ENCODE peak calls at places on chromosome 6, in nine cellular contexts. Y, M, X, Q, A, P, Z, R and I are unnamed samples.

GRCh38 chr6:103273048-103273447 is 1586.7 kb downstream of the HACE1 start:
- DNase-seq in Y (no peak), M (peak), X (no peak), Q (no peak), A (peak), P (peak), Z (no peak), R (no peak), I (no peak)

GRCh38 chr6:87333591-87334181 is 4.6 kb upstream of the GJB7 start:
- DNase-seq in Y (no peak), M (no peak), X (peak), Q (peak), A (no peak), P (peak), Z (no peak), R (no peak), I (no peak)

GRCh38 chr6:136766274-136766673 is 26.0 kb downstream of the MAP3K5 start:
- DNase-seq in Y (no peak), M (no peak), X (no peak), Q (no peak), A (no peak), P (no peak), Z (no peak), R (no peak), I (no peak)

GRCh38 chr6:155493694-155494143 is 38.1 kb upstream of the NOX3 start:
- DNase-seq in Y (peak), M (no peak), X (peak), Q (peak), A (no peak), P (peak), Z (no peak), R (peak), I (peak)

GRCh38 chr6:18488526-18489270 is 101.5 kb downstream of the RNF144B start:
- DNase-seq in Y (peak), M (no peak), X (no peak), Q (no peak), A (no peak), P (no peak), Z (no peak), R (no peak), I (no peak)

GRCh38 chr6:38378801-38379200 is 260.9 kb downstream of the BTBD9 start:
- DNase-seq in Y (no peak), M (no peak), X (no peak), Q (no peak), A (no peak), P (no peak), Z (no peak), R (no peak), I (no peak)

GRCh38 chr6:125250511-125250910 is 51.3 kb downstream of the HDDC2 start:
- DNase-seq in Y (no peak), M (no peak), X (no peak), Q (no peak), A (no peak), P (no peak), Z (no peak), R (no peak), I (no peak)

GRCh38 chr6:33607784-33608161 is 13.3 kb upstream of the ITPR3 start:
- DNase-seq in Y (no peak), M (no peak), X (no peak), Q (no peak), A (peak), P (no peak), Z (peak), R (peak), I (no peak)

GRCh38 chr6:14038636-14039035 is 78.9 kb upstream of the CD83 start:
- DNase-seq in Y (peak), M (no peak), X (peak), Q (no peak), A (no peak), P (peak), Z (no peak), R (no peak), I (no peak)

GRCh38 chr6:32439708-32440214 is at the start of gene HLA-DRA:
- DNase-seq in Y (peak), M (peak), X (peak), Q (peak), A (peak), P (peak), Z (peak), R (no peak), I (no peak)

GRCh38 chr6:28910901-28911680 is 12.7 kb downstream of the TRIM27 start:
- DNase-seq in Y (no peak), M (no peak), X (peak), Q (no peak), A (no peak), P (peak), Z (no peak), R (no peak), I (no peak)

GRCh38 chr6:21595265-21595950 is 1.9 kb downstream of the SOX4 start:
- DNase-seq in Y (peak), M (no peak), X (peak), Q (no peak), A (peak), P (peak), Z (peak), R (peak), I (no peak)

GRCh38 chr6:22512716-22513452 is 56.5 kb upstream of the HDGFL1 start:
- DNase-seq in Y (peak), M (no peak), X (peak), Q (no peak), A (no peak), P (peak), Z (peak), R (no peak), I (no peak)

GRCh38 chr6:45986746-45987274 is 28.9 kb downstream of the CLIC5 start:
- DNase-seq in Y (no peak), M (no peak), X (no peak), Q (no peak), A (no peak), P (no peak), Z (peak), R (no peak), I (no peak)

GRCh38 chr6:108714774-108715414 is 133.3 kb upstream of the ARMC2 start:
- DNase-seq in Y (no peak), M (no peak), X (peak), Q (no peak), A (no peak), P (no peak), Z (no peak), R (no peak), I (no peak)

GRCh38 chr6:635233-635632 is 21.7 kb downstream of the HUS1B start:
- DNase-seq in Y (no peak), M (no peak), X (no peak), Q (no peak), A (no peak), P (no peak), Z (no peak), R (no peak), I (no peak)

GRCh38 chr6:1952726-1953360 is 292.6 kb downstream of the GMDS start:
- DNase-seq in Y (peak), M (no peak), X (peak), Q (peak), A (no peak), P (peak), Z (peak), R (no peak), I (no peak)
- TF ChIP-seq CTCF in Y (no peak), M (no peak), X (peak), Q (no peak), A (no peak), P (no peak), Z (peak), R (no peak), I (no peak)

GRCh38 chr6:90573624-90574023 is 13.2 kb downstream of the MAP3K7 start:
- DNase-seq in Y (no peak), M (no peak), X (no peak), Q (no peak), A (no peak), P (no peak), Z (no peak), R (no peak), I (no peak)

GRCh38 chr6:90575267-90575666 is 11.6 kb downstream of the MAP3K7 start:
- DNase-seq in Y (no peak), M (no peak), X (no peak), Q (no peak), A (no peak), P (no peak), Z (no peak), R (no peak), I (no peak)

GRCh38 chr6:90569223-90569622 is 17.6 kb downstream of the MAP3K7 start:
- DNase-seq in Y (no peak), M (no peak), X (no peak), Q (no peak), A (no peak), P (no peak), Z (no peak), R (no peak), I (no peak)

GRCh38 chr6:90578894-90579549 is 7.8 kb downstream of the MAP3K7 start:
- DNase-seq in Y (no peak), M (no peak), X (no peak), Q (no peak), A (no peak), P (no peak), Z (no peak), R (no peak), I (no peak)

GRCh38 chr6:90574610-90575009 is 12.3 kb downstream of the MAP3K7 start:
- DNase-seq in Y (peak), M (no peak), X (peak), Q (no peak), A (no peak), P (peak), Z (no peak), R (no peak), I (no peak)
- TF ChIP-seq CTCF in Y (peak), M (peak), X (peak), Q (no peak), A (peak), P (no peak), Z (peak), R (no peak), I (peak)

GRCh38 chr6:12311106-12311505 is 20.9 kb downstream of the EDN1 start:
- DNase-seq in Y (no peak), M (no peak), X (no peak), Q (no peak), A (no peak), P (no peak), Z (no peak), R (no peak), I (no peak)
- TF ChIP-seq CTCF in Y (no peak), M (peak), X (no peak), Q (no peak), A (no peak), P (peak), Z (peak), R (no peak), I (no peak)

DNA sequence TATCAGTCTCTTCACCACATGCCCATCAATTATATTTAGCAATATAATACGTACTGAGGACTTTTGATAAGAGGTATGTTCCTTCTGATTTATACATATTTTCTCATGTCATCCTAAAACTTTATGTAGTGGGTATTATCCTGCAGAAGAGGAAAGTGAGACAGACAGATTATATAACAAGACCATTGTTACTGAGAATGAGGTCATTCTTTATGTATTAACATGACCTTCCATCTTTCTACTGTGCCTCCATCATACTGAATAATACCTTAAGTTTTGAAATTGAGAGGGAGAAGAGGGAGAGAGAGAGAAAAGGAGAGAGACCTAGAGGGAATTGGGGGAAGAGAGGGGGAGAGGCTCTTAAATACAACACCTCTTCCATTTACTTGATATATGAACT is 90.9 kb upstream of the CARMIL1 start:
- DNase-seq in Y (no peak), M (no peak), X (no peak), Q (no peak), A (no peak), P (no peak), Z (no peak), R (no peak), I (no peak)
- TF ChIP-seq CTCF in Y (no peak), M (no peak), X (no peak), Q (no peak), A (no peak), P (no peak), Z (no peak), R (no peak), I (no peak)